ENCODE peak calls at places on chromosomes 16 and 17, in four cellular contexts. Z is brain microvascular endothelial cell, X is esophagus squamous epithelium, P is neuronal stem cell. E is an unnamed sample.
A peak's percentile ranks its signal among the peaks of the same experiment; 100 is the strongest.

GRCh38 chr16:88088161-88088581 is 136.9 kb downstream of the BANP start:
- DNase-seq in Z (no peak), X (no peak), P (no peak), E (no peak)

GRCh38 chr17:5263441-5263840 is 18.6 kb upstream of the RABEP1 start:
- DNase-seq in Z (no peak), X (no peak), P (no peak), E (no peak)

GRCh38 chr17:39663688-39664580 is 1.2 kb upstream of the TCAP start:
- DNase-seq in Z (no peak), X (no peak), P (no peak), E (no peak)

GRCh38 chr17:82905130-82905529 is 65.3 kb upstream of the ZNF750 start:
- DNase-seq in Z (no peak), X (no peak), P (no peak), E (no peak)

GRCh38 chr17:7439462-7440112 is at the start of gene FGF11:
- DNase-seq in Z (no peak), X (no peak), P (no peak), E (no peak)

GRCh38 chr17:81285179-81285878 is 9.8 kb downstream of the SLC38A10 start:
- DNase-seq in Z (peak; percentile 27), X (no peak), P (no peak), E (peak; percentile 45)

GRCh38 chr17:14760719-14761425 is 460.0 kb downstream of the HS3ST3B1 start:
- DNase-seq in Z (no peak), X (no peak), P (no peak), E (no peak)

GRCh38 chr17:81306898-81307510 is 11.9 kb upstream of the SLC38A10 start:
- DNase-seq in Z (no peak), X (no peak), P (no peak), E (no peak)

GRCh38 chr16:69469807-69470561 is 45.6 kb downstream of the CYB5B start:
- DNase-seq in Z (no peak), X (no peak), P (no peak), E (no peak)

GRCh38 chr17:68734911-68735310 is 133.7 kb upstream of the FAM20A start:
- DNase-seq in Z (no peak), X (no peak), P (no peak), E (no peak)

GRCh38 chr16:14368399-14368798 is 261.7 kb downstream of the PARN start:
- DNase-seq in Z (no peak), X (no peak), P (no peak), E (no peak)

GRCh38 chr17:36532435-36532975 is 2.2 kb downstream of the MYO19 start:
- DNase-seq in Z (no peak), X (no peak), P (no peak), E (no peak)

GRCh38 chr17:71866095-71866494 is 254.7 kb upstream of the SOX9 start:
- DNase-seq in Z (no peak), X (no peak), P (no peak), E (no peak)

GRCh38 chr16:83418565-83418964 is 389.2 kb upstream of the HSBP1 start:
- DNase-seq in Z (no peak), X (no peak), P (no peak), E (no peak)

GRCh38 chr17:64240741-64241347 is 22.2 kb downstream of the TEX2 start:
- DNase-seq in Z (peak; percentile 31), X (no peak), P (no peak), E (no peak)

GRCh38 chr16:180101-180920 is at the start of gene HBQ1:
- DNase-seq in Z (no peak), X (no peak), P (peak; percentile 31), E (no peak)

GRCh38 chr17:64118452-64118979 is 11.4 kb downstream of the ERN1 start:
- DNase-seq in Z (no peak), X (no peak), P (no peak), E (no peak)

GRCh38 chr17:28174352-28175046 is 132.0 kb downstream of the NLK start:
- DNase-seq in Z (no peak), X (no peak), P (no peak), E (no peak)

GRCh38 chr17:60749050-60749449 is 71.4 kb downstream of the BCAS3 start:
- DNase-seq in Z (no peak), X (no peak), P (no peak), E (no peak)

GRCh38 chr17:28741358-28742349 is 2.2 kb upstream of the TRAF4 start:
- DNase-seq in Z (no peak), X (no peak), P (no peak), E (no peak)

GRCh38 chr17:78601577-78602190 is 24.5 kb upstream of the DNAH17 start:
- DNase-seq in Z (no peak), X (no peak), P (no peak), E (no peak)

GRCh38 chr16:75943705-75944514 is 217.6 kb upstream of the CPHXL start:
- DNase-seq in Z (no peak), X (no peak), P (no peak), E (no peak)

GRCh38 chr16:54697677-54698076 is 233.0 kb upstream of the IRX5 start:
- DNase-seq in Z (no peak), X (no peak), P (no peak), E (no peak)

GRCh38 chr17:17971431-17972125 is 622 bp downstream of the TOM1L2 start:
- DNase-seq in Z (no peak), X (no peak), P (no peak), E (peak; percentile 16)

GRCh38 chr17:41340934-41341861 is 9.4 kb downstream of the KRT33A start:
- DNase-seq in Z (no peak), X (no peak), P (no peak), E (peak; percentile 52)

GRCh38 chr17:57080708-57081107 is 4.3 kb upstream of the AKAP1 start:
- DNase-seq in Z (no peak), X (no peak), P (no peak), E (no peak)

GRCh38 chr16:81710596-81710995 is 68.5 kb upstream of the PLCG2 start:
- DNase-seq in Z (no peak), X (no peak), P (peak; percentile 48), E (no peak)

GRCh38 chr17:48998557-48999440 is 1.6 kb downstream of the IGF2BP1 start:
- DNase-seq in Z (no peak), X (no peak), P (no peak), E (no peak)

GRCh38 chr17:61942085-61942484 is 14.3 kb upstream of the INTS2 start:
- DNase-seq in Z (no peak), X (no peak), P (no peak), E (no peak)

GRCh38 chr17:46157443-46158107 is 35.7 kb downstream of the KANSL1 start:
- DNase-seq in Z (peak; percentile 22), X (no peak), P (no peak), E (no peak)

GRCh38 chr16:2175454-2175853 is 19.9 kb downstream of the TRAF7 start:
- DNase-seq in Z (no peak), X (no peak), P (no peak), E (no peak)

GRCh38 chr16:74657873-74658642 is 8.6 kb downstream of the RFWD3 start:
- DNase-seq in Z (no peak), X (no peak), P (no peak), E (no peak)

DNA sequence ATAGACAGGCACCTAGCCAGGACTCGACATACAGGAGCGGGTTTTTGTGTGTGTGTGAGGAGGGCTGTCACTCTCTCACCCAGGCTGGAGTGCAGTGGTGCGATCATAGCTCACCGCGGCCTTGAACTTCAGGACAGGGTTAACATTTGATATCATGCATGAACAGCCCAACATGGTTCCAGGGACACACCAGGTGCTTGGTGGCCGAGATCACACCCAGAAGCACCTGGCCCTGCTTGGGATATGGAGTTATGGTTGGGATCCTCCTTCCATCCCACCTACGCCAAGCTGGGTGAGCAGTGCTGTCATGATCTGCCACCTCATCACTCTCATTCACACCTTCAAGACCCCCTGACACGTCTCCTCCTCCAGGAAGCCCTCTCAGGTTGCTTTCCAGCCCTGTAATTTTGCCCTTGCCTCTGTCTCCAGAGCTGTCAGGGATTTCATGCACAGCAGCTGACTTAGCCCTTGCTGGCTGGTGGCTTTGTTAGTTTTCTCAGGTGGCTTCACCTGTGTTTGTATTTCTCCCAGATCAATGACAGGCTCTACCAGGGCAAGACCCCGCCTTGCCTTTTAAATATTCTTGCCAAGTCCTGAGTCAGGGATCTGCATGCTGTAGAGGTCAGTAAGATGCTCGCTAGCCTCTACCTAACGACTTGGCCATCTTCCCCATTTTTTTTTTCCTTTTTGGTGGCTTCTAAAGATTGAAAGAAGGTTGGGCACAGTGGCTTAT is 66.3 kb downstream of the OR1D5 start:
- DNase-seq in Z (no peak), X (no peak), P (no peak), E (no peak)
- H3K27ac ChIP-seq in Z (no peak overlapping the region), X (peak overlapping the region; percentile 60), P (no peak overlapping the region), E (no peak overlapping the region)

GRCh38 chr17:859461-860195 is 77.5 kb downstream of the MRM3 start:
- DNase-seq in Z (peak; percentile 7), X (no peak), P (no peak), E (no peak)
- H3K27ac ChIP-seq in Z (no peak overlapping the region), X (peak overlapping the region; percentile 92), P (peak overlapping the region; percentile 82), E (no peak overlapping the region)

GRCh38 chr16:28537076-28537475 is 1.7 kb downstream of the NUPR1 start:
- DNase-seq in Z (no peak), X (no peak), P (no peak), E (no peak)
- H3K27ac ChIP-seq in Z (no peak overlapping the region), X (peak overlapping the region; percentile 90), P (no peak overlapping the region), E (no peak overlapping the region)

DNA sequence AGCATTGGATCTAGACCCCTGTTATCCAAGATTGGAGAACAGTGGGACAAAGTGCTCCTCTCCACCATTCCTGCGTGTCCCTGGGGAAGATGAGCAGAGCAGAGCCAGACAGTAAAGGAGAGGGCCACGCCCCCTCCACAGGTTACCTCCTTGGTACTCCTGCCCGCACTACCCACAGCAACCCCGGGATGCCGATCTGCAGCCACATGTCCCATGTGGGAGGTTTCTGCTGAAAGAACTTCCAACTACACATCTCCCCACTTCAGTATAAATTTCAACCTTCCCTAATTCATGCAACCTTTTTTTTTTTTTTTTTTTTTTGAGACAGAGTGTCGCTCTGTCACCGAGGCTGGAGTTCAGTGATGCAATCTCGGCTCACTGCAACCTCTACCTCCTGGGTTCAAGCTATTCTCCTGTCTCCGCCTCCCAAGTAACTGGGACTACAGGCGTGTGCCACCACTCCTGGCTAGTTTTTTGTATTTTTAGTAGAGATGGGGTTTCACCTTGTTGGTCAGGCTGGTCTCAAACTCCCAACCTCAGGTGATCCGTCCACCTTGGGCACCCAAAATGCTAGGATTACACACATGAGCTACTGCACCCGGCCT is 2.3 kb downstream of the RAB37 start:
- DNase-seq in Z (no peak), X (no peak), P (no peak), E (no peak)
- H3K27ac ChIP-seq in Z (no peak overlapping the region), X (peak overlapping the region; percentile 67), P (no peak overlapping the region), E (peak overlapping the region; percentile 70)